ENCODE peak calls at places on chromosomes 6 and 20, in nine cellular contexts. One of them, this sample, is unnamed.

GRCh38 chr20:49445176-49445575 is 37.3 kb downstream of the KCNB1 start:
- DNase-seq in lung: no peak
- DNase-seq in LNCaP clone FGC: no peak
- DNase-seq in activated CD8-positive, alpha-beta memory T cell treated with anti-CD3 and anti-CD28 coated beads for 48 hours: no peak
- DNase-seq in T-helper 17 cell: no peak
- DNase-seq in hippocampal formation: no peak
- DNase-seq in NCI-H187 treated with DMSO at 0.1 percent for 48 hours: no peak
- DNase-seq in astrocyte of the spinal cord: no peak
- DNase-seq in AG08396: no peak
- DNase-seq in this sample: no peak

GRCh38 chr20:38680492-38681118 is 43.7 kb upstream of the SLC32A1 start:
- DNase-seq in activated CD8-positive, alpha-beta memory T cell treated with anti-CD3 and anti-CD28 coated beads for 48 hours: no peak
- DNase-seq in astrocyte of the spinal cord: peak; percentile 34
- DNase-seq in lung: no peak
- DNase-seq in NCI-H187 treated with DMSO at 0.1 percent for 48 hours: peak; percentile 66
- DNase-seq in LNCaP clone FGC: peak; percentile 6
- DNase-seq in hippocampal formation: no peak
- DNase-seq in T-helper 17 cell: no peak
- DNase-seq in AG08396: peak; percentile 40
- DNase-seq in this sample: no peak

GRCh38 chr6:138979365-138979764 is 8.7 kb downstream of the REPS1 start:
- DNase-seq in T-helper 17 cell: no peak
- DNase-seq in LNCaP clone FGC: no peak
- DNase-seq in lung: no peak
- DNase-seq in AG08396: no peak
- DNase-seq in NCI-H187 treated with DMSO at 0.1 percent for 48 hours: no peak
- DNase-seq in activated CD8-positive, alpha-beta memory T cell treated with anti-CD3 and anti-CD28 coated beads for 48 hours: no peak
- DNase-seq in hippocampal formation: no peak
- DNase-seq in astrocyte of the spinal cord: no peak
- DNase-seq in this sample: no peak

GRCh38 chr6:152091851-152092341 is 284.4 kb downstream of the ESR1 start:
- DNase-seq in LNCaP clone FGC: no peak
- DNase-seq in AG08396: no peak
- DNase-seq in lung: no peak
- DNase-seq in astrocyte of the spinal cord: peak; percentile 67
- DNase-seq in T-helper 17 cell: no peak
- DNase-seq in NCI-H187 treated with DMSO at 0.1 percent for 48 hours: no peak
- DNase-seq in hippocampal formation: no peak
- DNase-seq in activated CD8-positive, alpha-beta memory T cell treated with anti-CD3 and anti-CD28 coated beads for 48 hours: no peak
- DNase-seq in this sample: no peak

GRCh38 chr6:169849396-169849795 is 98.0 kb downstream of the ERMARD start:
- DNase-seq in LNCaP clone FGC: no peak
- DNase-seq in NCI-H187 treated with DMSO at 0.1 percent for 48 hours: no peak
- DNase-seq in astrocyte of the spinal cord: no peak
- DNase-seq in hippocampal formation: no peak
- DNase-seq in activated CD8-positive, alpha-beta memory T cell treated with anti-CD3 and anti-CD28 coated beads for 48 hours: no peak
- DNase-seq in AG08396: no peak
- DNase-seq in lung: no peak
- DNase-seq in T-helper 17 cell: no peak
- DNase-seq in this sample: no peak

GRCh38 chr20:10927011-10927583 is 253.3 kb upstream of the JAG1 start:
- DNase-seq in activated CD8-positive, alpha-beta memory T cell treated with anti-CD3 and anti-CD28 coated beads for 48 hours: no peak
- DNase-seq in lung: no peak
- DNase-seq in AG08396: no peak
- DNase-seq in LNCaP clone FGC: no peak
- DNase-seq in NCI-H187 treated with DMSO at 0.1 percent for 48 hours: peak; percentile 71
- DNase-seq in astrocyte of the spinal cord: no peak
- DNase-seq in hippocampal formation: no peak
- DNase-seq in T-helper 17 cell: no peak
- DNase-seq in this sample: no peak

GRCh38 chr6:131954099-131954774 is 3.1 kb upstream of the CCN2 start:
- DNase-seq in hippocampal formation: no peak
- DNase-seq in T-helper 17 cell: no peak
- DNase-seq in astrocyte of the spinal cord: no peak
- DNase-seq in activated CD8-positive, alpha-beta memory T cell treated with anti-CD3 and anti-CD28 coated beads for 48 hours: no peak
- DNase-seq in NCI-H187 treated with DMSO at 0.1 percent for 48 hours: no peak
- DNase-seq in LNCaP clone FGC: no peak
- DNase-seq in AG08396: no peak
- DNase-seq in lung: no peak
- DNase-seq in this sample: no peak

GRCh38 chr20:54113553-54113952 is 43.2 kb upstream of the BCAS1 start:
- DNase-seq in T-helper 17 cell: no peak
- DNase-seq in NCI-H187 treated with DMSO at 0.1 percent for 48 hours: no peak
- DNase-seq in AG08396: no peak
- DNase-seq in lung: no peak
- DNase-seq in hippocampal formation: no peak
- DNase-seq in astrocyte of the spinal cord: no peak
- DNase-seq in LNCaP clone FGC: no peak
- DNase-seq in activated CD8-positive, alpha-beta memory T cell treated with anti-CD3 and anti-CD28 coated beads for 48 hours: no peak
- DNase-seq in this sample: no peak

GRCh38 chr6:448296-449056 is 56.9 kb downstream of the IRF4 start:
- DNase-seq in lung: no peak
- DNase-seq in T-helper 17 cell: no peak
- DNase-seq in LNCaP clone FGC: no peak
- DNase-seq in hippocampal formation: no peak
- DNase-seq in AG08396: no peak
- DNase-seq in activated CD8-positive, alpha-beta memory T cell treated with anti-CD3 and anti-CD28 coated beads for 48 hours: no peak
- DNase-seq in NCI-H187 treated with DMSO at 0.1 percent for 48 hours: no peak
- DNase-seq in astrocyte of the spinal cord: no peak
- DNase-seq in this sample: no peak

GRCh38 chr6:167325766-167326165 is 880 bp downstream of the TTLL2 start:
- DNase-seq in activated CD8-positive, alpha-beta memory T cell treated with anti-CD3 and anti-CD28 coated beads for 48 hours: no peak
- DNase-seq in hippocampal formation: no peak
- DNase-seq in T-helper 17 cell: no peak
- DNase-seq in lung: no peak
- DNase-seq in AG08396: no peak
- DNase-seq in NCI-H187 treated with DMSO at 0.1 percent for 48 hours: no peak
- DNase-seq in LNCaP clone FGC: no peak
- DNase-seq in astrocyte of the spinal cord: no peak
- DNase-seq in this sample: no peak

GRCh38 chr6:128127650-128128049 is 226.8 kb upstream of the THEMIS start:
- DNase-seq in activated CD8-positive, alpha-beta memory T cell treated with anti-CD3 and anti-CD28 coated beads for 48 hours: no peak
- DNase-seq in astrocyte of the spinal cord: no peak
- DNase-seq in T-helper 17 cell: no peak
- DNase-seq in AG08396: no peak
- DNase-seq in NCI-H187 treated with DMSO at 0.1 percent for 48 hours: no peak
- DNase-seq in hippocampal formation: no peak
- DNase-seq in LNCaP clone FGC: no peak
- DNase-seq in lung: no peak
- DNase-seq in this sample: no peak

GRCh38 chr20:12053348-12053747 is 135.7 kb downstream of the BTBD3 start:
- DNase-seq in hippocampal formation: no peak
- DNase-seq in lung: no peak
- DNase-seq in AG08396: peak; percentile 35
- DNase-seq in astrocyte of the spinal cord: peak; percentile 79
- DNase-seq in LNCaP clone FGC: no peak
- DNase-seq in NCI-H187 treated with DMSO at 0.1 percent for 48 hours: no peak
- DNase-seq in activated CD8-positive, alpha-beta memory T cell treated with anti-CD3 and anti-CD28 coated beads for 48 hours: no peak
- DNase-seq in T-helper 17 cell: no peak
- DNase-seq in this sample: no peak

GRCh38 chr6:90103056-90103793 is 193.4 kb downstream of the BACH2 start:
- DNase-seq in T-helper 17 cell: no peak
- DNase-seq in astrocyte of the spinal cord: peak; percentile 25
- DNase-seq in hippocampal formation: no peak
- DNase-seq in LNCaP clone FGC: no peak
- DNase-seq in lung: no peak
- DNase-seq in NCI-H187 treated with DMSO at 0.1 percent for 48 hours: no peak
- DNase-seq in activated CD8-positive, alpha-beta memory T cell treated with anti-CD3 and anti-CD28 coated beads for 48 hours: no peak
- DNase-seq in AG08396: no peak
- DNase-seq in this sample: peak; percentile 81

GRCh38 chr20:58646703-58647102 is 4.4 kb upstream of the STX16 start:
- DNase-seq in NCI-H187 treated with DMSO at 0.1 percent for 48 hours: no peak
- DNase-seq in AG08396: no peak
- DNase-seq in activated CD8-positive, alpha-beta memory T cell treated with anti-CD3 and anti-CD28 coated beads for 48 hours: no peak
- DNase-seq in T-helper 17 cell: no peak
- DNase-seq in hippocampal formation: no peak
- DNase-seq in lung: no peak
- DNase-seq in LNCaP clone FGC: no peak
- DNase-seq in astrocyte of the spinal cord: no peak
- DNase-seq in this sample: no peak

GRCh38 chr20:25317351-25318075 is 69.6 kb downstream of the PYGB start:
- DNase-seq in AG08396: no peak
- DNase-seq in T-helper 17 cell: no peak
- DNase-seq in lung: no peak
- DNase-seq in LNCaP clone FGC: no peak
- DNase-seq in activated CD8-positive, alpha-beta memory T cell treated with anti-CD3 and anti-CD28 coated beads for 48 hours: no peak
- DNase-seq in astrocyte of the spinal cord: no peak
- DNase-seq in NCI-H187 treated with DMSO at 0.1 percent for 48 hours: no peak
- DNase-seq in hippocampal formation: no peak
- DNase-seq in this sample: no peak

GRCh38 chr6:150617496-150618460 is 18.1 kb downstream of the PLEKHG1 start:
- DNase-seq in activated CD8-positive, alpha-beta memory T cell treated with anti-CD3 and anti-CD28 coated beads for 48 hours: no peak
- DNase-seq in NCI-H187 treated with DMSO at 0.1 percent for 48 hours: no peak
- DNase-seq in LNCaP clone FGC: no peak
- DNase-seq in AG08396: no peak
- DNase-seq in lung: no peak
- DNase-seq in T-helper 17 cell: no peak
- DNase-seq in hippocampal formation: no peak
- DNase-seq in astrocyte of the spinal cord: no peak
- DNase-seq in this sample: no peak

GRCh38 chr20:19949195-19949867 is 67.8 kb upstream of the NAA20 start:
- DNase-seq in activated CD8-positive, alpha-beta memory T cell treated with anti-CD3 and anti-CD28 coated beads for 48 hours: no peak
- DNase-seq in lung: no peak
- DNase-seq in LNCaP clone FGC: no peak
- DNase-seq in astrocyte of the spinal cord: no peak
- DNase-seq in T-helper 17 cell: no peak
- DNase-seq in hippocampal formation: no peak
- DNase-seq in NCI-H187 treated with DMSO at 0.1 percent for 48 hours: no peak
- DNase-seq in AG08396: no peak
- DNase-seq in this sample: no peak

GRCh38 chr20:49210750-49211110 is 8.5 kb upstream of the DDX27 start:
- DNase-seq in T-helper 17 cell: no peak
- DNase-seq in NCI-H187 treated with DMSO at 0.1 percent for 48 hours: no peak
- DNase-seq in activated CD8-positive, alpha-beta memory T cell treated with anti-CD3 and anti-CD28 coated beads for 48 hours: no peak
- DNase-seq in hippocampal formation: no peak
- DNase-seq in astrocyte of the spinal cord: no peak
- DNase-seq in AG08396: no peak
- DNase-seq in LNCaP clone FGC: no peak
- DNase-seq in lung: no peak
- DNase-seq in this sample: no peak

GRCh38 chr6:31575952-31576684 is 753 bp downstream of the TNF start:
- DNase-seq in activated CD8-positive, alpha-beta memory T cell treated with anti-CD3 and anti-CD28 coated beads for 48 hours: no peak
- DNase-seq in astrocyte of the spinal cord: no peak
- DNase-seq in T-helper 17 cell: no peak
- DNase-seq in lung: no peak
- DNase-seq in AG08396: no peak
- DNase-seq in LNCaP clone FGC: no peak
- DNase-seq in NCI-H187 treated with DMSO at 0.1 percent for 48 hours: no peak
- DNase-seq in hippocampal formation: no peak
- DNase-seq in this sample: no peak

GRCh38 chr6:157323924-157324276 is 581 bp upstream of the TMEM242 start:
- DNase-seq in LNCaP clone FGC: no peak
- DNase-seq in T-helper 17 cell: no peak
- DNase-seq in NCI-H187 treated with DMSO at 0.1 percent for 48 hours: no peak
- DNase-seq in hippocampal formation: no peak
- DNase-seq in lung: peak; percentile 78
- DNase-seq in AG08396: peak; percentile 71
- DNase-seq in astrocyte of the spinal cord: peak; percentile 89
- DNase-seq in activated CD8-positive, alpha-beta memory T cell treated with anti-CD3 and anti-CD28 coated beads for 48 hours: peak; percentile 11
- DNase-seq in this sample: no peak

GRCh38 chr6:56628105-56628504 is 14.6 kb downstream of the DST start:
- DNase-seq in hippocampal formation: no peak
- DNase-seq in lung: no peak
- DNase-seq in NCI-H187 treated with DMSO at 0.1 percent for 48 hours: no peak
- DNase-seq in AG08396: peak; percentile 5
- DNase-seq in LNCaP clone FGC: no peak
- DNase-seq in activated CD8-positive, alpha-beta memory T cell treated with anti-CD3 and anti-CD28 coated beads for 48 hours: no peak
- DNase-seq in astrocyte of the spinal cord: no peak
- DNase-seq in T-helper 17 cell: no peak
- DNase-seq in this sample: no peak

GRCh38 chr20:38804682-38805501 is 605 bp upstream of the PPP1R16B start:
- DNase-seq in lung: no peak
- DNase-seq in astrocyte of the spinal cord: no peak
- DNase-seq in T-helper 17 cell: peak; percentile 71
- DNase-seq in AG08396: no peak
- DNase-seq in NCI-H187 treated with DMSO at 0.1 percent for 48 hours: no peak
- DNase-seq in activated CD8-positive, alpha-beta memory T cell treated with anti-CD3 and anti-CD28 coated beads for 48 hours: peak; percentile 66
- DNase-seq in hippocampal formation: no peak
- DNase-seq in LNCaP clone FGC: no peak
- DNase-seq in this sample: peak; percentile 50

GRCh38 chr20:24118781-24119175 is 130.2 kb upstream of the GGTLC1 start:
- DNase-seq in T-helper 17 cell: no peak
- DNase-seq in lung: no peak
- DNase-seq in AG08396: no peak
- DNase-seq in LNCaP clone FGC: no peak
- DNase-seq in activated CD8-positive, alpha-beta memory T cell treated with anti-CD3 and anti-CD28 coated beads for 48 hours: no peak
- DNase-seq in astrocyte of the spinal cord: no peak
- DNase-seq in hippocampal formation: no peak
- DNase-seq in NCI-H187 treated with DMSO at 0.1 percent for 48 hours: no peak
- DNase-seq in this sample: no peak

GRCh38 chr20:48260370-48260769 is 475.1 kb upstream of the SULF2 start:
- DNase-seq in lung: no peak
- DNase-seq in LNCaP clone FGC: no peak
- DNase-seq in T-helper 17 cell: no peak
- DNase-seq in NCI-H187 treated with DMSO at 0.1 percent for 48 hours: no peak
- DNase-seq in AG08396: no peak
- DNase-seq in astrocyte of the spinal cord: no peak
- DNase-seq in activated CD8-positive, alpha-beta memory T cell treated with anti-CD3 and anti-CD28 coated beads for 48 hours: no peak
- DNase-seq in hippocampal formation: peak; percentile 43
- DNase-seq in this sample: no peak

GRCh38 chr6:36443951-36444428 is 1.2 kb downstream of the KCTD20 start:
- DNase-seq in lung: no peak
- DNase-seq in hippocampal formation: no peak
- DNase-seq in LNCaP clone FGC: no peak
- DNase-seq in NCI-H187 treated with DMSO at 0.1 percent for 48 hours: no peak
- DNase-seq in activated CD8-positive, alpha-beta memory T cell treated with anti-CD3 and anti-CD28 coated beads for 48 hours: no peak
- DNase-seq in astrocyte of the spinal cord: peak; percentile 38
- DNase-seq in T-helper 17 cell: no peak
- DNase-seq in AG08396: no peak
- DNase-seq in this sample: peak; percentile 25

GRCh38 chr20:61420781-61421180 is 168.7 kb downstream of the CDH4 start:
- DNase-seq in lung: no peak
- DNase-seq in astrocyte of the spinal cord: no peak
- DNase-seq in T-helper 17 cell: no peak
- DNase-seq in LNCaP clone FGC: no peak
- DNase-seq in activated CD8-positive, alpha-beta memory T cell treated with anti-CD3 and anti-CD28 coated beads for 48 hours: no peak
- DNase-seq in NCI-H187 treated with DMSO at 0.1 percent for 48 hours: no peak
- DNase-seq in AG08396: no peak
- DNase-seq in hippocampal formation: no peak
- DNase-seq in this sample: no peak

GRCh38 chr6:4313044-4313686 is 177.8 kb upstream of the ECI2 start:
- DNase-seq in lung: peak; percentile 45
- DNase-seq in T-helper 17 cell: no peak
- DNase-seq in astrocyte of the spinal cord: peak; percentile 93
- DNase-seq in activated CD8-positive, alpha-beta memory T cell treated with anti-CD3 and anti-CD28 coated beads for 48 hours: no peak
- DNase-seq in AG08396: peak; percentile 75
- DNase-seq in hippocampal formation: no peak
- DNase-seq in LNCaP clone FGC: no peak
- DNase-seq in NCI-H187 treated with DMSO at 0.1 percent for 48 hours: no peak
- DNase-seq in this sample: no peak

GRCh38 chr6:164315376-164315775 is 900.9 kb downstream of the QKI start:
- DNase-seq in T-helper 17 cell: no peak
- DNase-seq in lung: no peak
- DNase-seq in hippocampal formation: no peak
- DNase-seq in astrocyte of the spinal cord: no peak
- DNase-seq in NCI-H187 treated with DMSO at 0.1 percent for 48 hours: no peak
- DNase-seq in activated CD8-positive, alpha-beta memory T cell treated with anti-CD3 and anti-CD28 coated beads for 48 hours: no peak
- DNase-seq in AG08396: no peak
- DNase-seq in LNCaP clone FGC: no peak
- DNase-seq in this sample: no peak

GRCh38 chr20:40431611-40432010 is 257.4 kb downstream of the MAFB start:
- DNase-seq in LNCaP clone FGC: no peak
- DNase-seq in T-helper 17 cell: no peak
- DNase-seq in hippocampal formation: no peak
- DNase-seq in AG08396: no peak
- DNase-seq in astrocyte of the spinal cord: peak; percentile 15
- DNase-seq in NCI-H187 treated with DMSO at 0.1 percent for 48 hours: no peak
- DNase-seq in lung: no peak
- DNase-seq in activated CD8-positive, alpha-beta memory T cell treated with anti-CD3 and anti-CD28 coated beads for 48 hours: no peak
- DNase-seq in this sample: no peak

GRCh38 chr6:161618816-161619454 is 345.1 kb upstream of the AGPAT4 start:
- DNase-seq in NCI-H187 treated with DMSO at 0.1 percent for 48 hours: no peak
- DNase-seq in activated CD8-positive, alpha-beta memory T cell treated with anti-CD3 and anti-CD28 coated beads for 48 hours: no peak
- DNase-seq in LNCaP clone FGC: peak; percentile 78
- DNase-seq in T-helper 17 cell: no peak
- DNase-seq in AG08396: peak; percentile 13
- DNase-seq in lung: no peak
- DNase-seq in astrocyte of the spinal cord: peak; percentile 71
- DNase-seq in hippocampal formation: peak; percentile 71
- DNase-seq in this sample: no peak

GRCh38 chr6:6915813-6916547 is 191.8 kb upstream of the RREB1 start:
- DNase-seq in astrocyte of the spinal cord: peak; percentile 41
- DNase-seq in LNCaP clone FGC: peak; percentile 51
- DNase-seq in T-helper 17 cell: no peak
- DNase-seq in activated CD8-positive, alpha-beta memory T cell treated with anti-CD3 and anti-CD28 coated beads for 48 hours: no peak
- DNase-seq in hippocampal formation: no peak
- DNase-seq in NCI-H187 treated with DMSO at 0.1 percent for 48 hours: no peak
- DNase-seq in AG08396: peak; percentile 21
- DNase-seq in lung: peak; percentile 60
- DNase-seq in this sample: peak; percentile 24